ENCODE peak calls at places on chromosomes 12 and 14, in four cellular contexts. B is tibial artery, F is BE2C, Q is body of pancreas. N is an unnamed sample. For H3K27me3 and H3K4me1, the result is how much of the 10 kb centered on the place peaks cover.

GRCh38 chr14:34081576-34082136 is 130.8 kb upstream of the EGLN3 start:
- DNase-seq in F (no peak), B (no peak), Q (peak), N (no peak)

GRCh38 chr12:50017653-50018052 is 7.6 kb downstream of the RACGAP1 start:
- DNase-seq in F (no peak), B (no peak), Q (no peak), N (no peak)

GRCh38 chr12:48029811-48030650 is 25.8 kb upstream of the COL2A1 start:
- DNase-seq in B (no peak), F (no peak), Q (no peak), N (no peak)

GRCh38 chr12:50242751-50243191 is 40.5 kb downstream of the LIMA1 start:
- DNase-seq in B (no peak), Q (no peak), F (no peak), N (no peak)

GRCh38 chr14:72808564-72808963 is 85.3 kb downstream of the DPF3 start:
- DNase-seq in Q (no peak), F (no peak), B (no peak), N (no peak)

GRCh38 chr12:115172521-115172920 is 488.5 kb upstream of the TBX3 start:
- DNase-seq in Q (no peak), F (no peak), B (no peak), N (no peak)

GRCh38 chr12:64900540-64900939 is 76.1 kb downstream of the TBC1D30 start:
- DNase-seq in B (no peak), F (no peak), Q (no peak), N (no peak)

GRCh38 chr14:87944987-87945604 is 47.9 kb downstream of the GALC start:
- DNase-seq in Q (no peak), F (no peak), B (no peak), N (no peak)

GRCh38 chr12:52634266-52635056 is 16.1 kb upstream of the KRT73 start:
- DNase-seq in B (peak), F (no peak), Q (peak), N (peak)

GRCh38 chr14:96251656-96252155 is 4.3 kb upstream of the BDKRB1 start:
- DNase-seq in F (no peak), Q (no peak), B (no peak), N (no peak)

GRCh38 chr12:106080111-106080732 is 58.5 kb downstream of the NUAK1 start:
- DNase-seq in B (peak), Q (no peak), F (no peak), N (peak)

GRCh38 chr14:85572021-85572420 is 42.1 kb downstream of the FLRT2 start:
- DNase-seq in F (no peak), Q (no peak), B (no peak), N (no peak)

GRCh38 chr14:36027354-36027753 is 149.2 kb downstream of the PTCSC3 start:
- DNase-seq in F (no peak), Q (no peak), B (no peak), N (no peak)

GRCh38 chr14:103547941-103548462 is 14.5 kb downstream of the BAG5 start:
- DNase-seq in Q (peak), F (peak), B (peak), N (no peak)

GRCh38 chr12:49828143-49829091 is at the start of gene NCKAP5L:
- DNase-seq in B (peak), F (peak), Q (peak), N (peak)

GRCh38 chr12:77816196-77816595 is 14.5 kb upstream of the NAV3 start:
- DNase-seq in F (no peak), B (no peak), Q (no peak), N (no peak)

GRCh38 chr12:12387521-12387920 is 30.6 kb downstream of the BORCS5 start:
- DNase-seq in Q (no peak), B (no peak), F (no peak), N (no peak)

GRCh38 chr12:16583991-16584745 is 21.8 kb downstream of the LMO3 start:
- DNase-seq in F (no peak), B (no peak), Q (no peak), N (no peak)

GRCh38 chr12:97308576-97309198 is 153.9 kb upstream of the RMST start:
- DNase-seq in F (peak), Q (no peak), B (no peak), N (no peak)

GRCh38 chr14:52694761-52695480 is 437 bp downstream of the ERO1A start:
- DNase-seq in F (peak), B (peak), Q (peak), N (peak)

GRCh38 chr14:102910442-102910841 is 12.0 kb upstream of the AMN start:
- DNase-seq in B (peak), F (no peak), Q (no peak), N (no peak)

GRCh38 chr12:12503384-12504078 is 59.1 kb downstream of the DUSP16 start:
- DNase-seq in Q (no peak), B (no peak), F (no peak), N (no peak)

GRCh38 chr12:56840922-56841321 is 77.8 kb downstream of the HSD17B6 start:
- DNase-seq in Q (no peak), F (no peak), B (no peak), N (no peak)

GRCh38 chr12:89708793-89709156 is at the start of gene ATP2B1:
- DNase-seq in Q (peak), B (peak), F (peak), N (peak)

GRCh38 chr12:14418526-14418925 is 53.0 kb downstream of the ATF7IP start:
- DNase-seq in Q (no peak), B (no peak), F (no peak), N (no peak)

GRCh38 chr12:108629824-108630476 is 3.7 kb downstream of the SELPLG start:
- DNase-seq in B (no peak), F (no peak), Q (no peak), N (no peak)

DNA sequence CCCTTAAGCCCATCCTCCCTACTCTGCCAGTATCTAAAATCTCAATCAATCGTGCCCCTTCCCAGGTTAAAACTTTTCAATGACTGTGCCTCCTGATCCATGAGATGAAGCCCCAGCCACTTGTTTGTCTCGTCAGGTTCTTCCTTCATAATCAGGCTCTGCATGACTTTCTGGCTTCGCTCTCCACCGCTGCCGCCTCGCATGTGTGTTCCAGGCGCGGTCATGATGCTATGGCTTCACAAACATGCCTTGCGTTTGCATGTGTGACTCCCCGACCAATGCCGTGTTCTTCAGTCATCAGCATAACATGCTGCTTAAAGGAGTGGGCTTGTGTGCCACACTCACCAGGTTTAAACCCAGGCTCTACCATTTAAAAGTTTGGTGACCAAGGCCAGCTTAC is 5.0 kb upstream of the C1RL start:
- DNase-seq in F (no peak), B (peak), Q (no peak), N (no peak)
- H3K27me3 ChIP-seq in F (under half), B (under half), Q (under half), N (under half)

GRCh38 chr14:49619730-49620129 is 696 bp downstream of the RPL36AL start:
- DNase-seq in Q (no peak), B (no peak), F (no peak), N (no peak)
- H3K4me1 ChIP-seq in Q (under half), B (under half), F (under half), N (under half)

GRCh38 chr12:132610896-132611602 is 667 bp upstream of the LRCOL1 start:
- DNase-seq in B (no peak), Q (no peak), F (no peak), N (no peak)

GRCh38 chr12:132611620-132612019 is 1.2 kb upstream of the LRCOL1 start:
- DNase-seq in B (no peak), Q (no peak), F (no peak), N (no peak)

GRCh38 chr12:132606927-132607326 is 3.5 kb downstream of the LRCOL1 start:
- DNase-seq in B (no peak), Q (no peak), F (no peak), N (no peak)

GRCh38 chr12:132608231-132609171 is 1.9 kb downstream of the LRCOL1 start:
- DNase-seq in B (no peak), F (no peak), Q (no peak), N (no peak)

DNA sequence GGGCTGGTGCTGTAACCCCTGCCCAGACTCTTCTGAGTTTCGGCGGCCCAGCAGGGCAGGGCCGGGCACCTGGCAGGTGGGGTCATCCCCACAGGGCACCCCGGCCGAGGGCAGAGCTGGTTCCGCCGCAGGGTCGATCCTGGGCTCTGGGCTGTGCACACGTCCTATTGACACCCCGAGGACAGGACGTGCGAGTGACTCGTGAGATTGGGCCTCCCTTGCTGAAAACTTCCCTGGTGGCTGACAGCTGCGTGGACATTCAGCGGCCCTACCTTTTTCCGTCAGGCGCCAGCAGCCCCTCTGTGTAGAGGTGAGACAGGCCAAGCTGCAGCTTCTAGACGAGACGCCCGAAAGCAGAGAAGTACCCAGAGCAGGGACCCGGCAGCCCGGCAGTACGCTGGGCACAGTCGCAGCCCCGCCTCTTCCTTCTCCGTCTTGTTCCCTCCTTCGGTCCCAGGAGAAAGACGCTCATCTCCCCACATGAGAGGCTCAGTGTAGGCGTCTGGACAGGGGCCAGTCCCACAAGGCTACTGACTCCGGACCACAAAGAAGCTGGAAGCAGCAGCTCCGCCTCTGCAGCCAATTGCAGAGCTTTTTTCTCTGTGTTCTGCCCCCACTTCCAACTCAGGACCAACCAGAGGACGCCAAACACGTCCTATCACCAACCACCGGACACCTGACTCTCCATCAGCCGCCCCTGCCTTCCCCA is at the start of gene LRCOL1:
- DNase-seq in F (no peak), Q (peak), B (no peak), N (no peak)
- H3K27me3 ChIP-seq in F (half or more), Q (under half), B (under half), N (half or more)

GRCh38 chr12:113118142-113118541 is 17.4 kb downstream of the RASAL1 start:
- DNase-seq in F (no peak), B (no peak), Q (no peak), N (no peak)
- H3K4me1 ChIP-seq in F (under half), B (under half), Q (under half), N (under half)

GRCh38 chr12:2039034-2039433 is 13.8 kb upstream of the CACNA1C start:
- DNase-seq in B (no peak), Q (no peak), F (no peak), N (no peak)
- H3K27me3 ChIP-seq in B (under half), Q (under half), F (under half), N (under half)

GRCh38 chr14:105045710-105046326 is 19.4 kb downstream of the GPR132 start:
- DNase-seq in B (peak), F (peak), Q (peak), N (peak)

GRCh38 chr14:105047283-105048016 is 17.8 kb downstream of the GPR132 start:
- DNase-seq in F (no peak), Q (no peak), B (no peak), N (no peak)

GRCh38 chr14:105043656-105044055 is 21.6 kb downstream of the GPR132 start:
- DNase-seq in F (no peak), Q (no peak), B (no peak), N (no peak)

GRCh38 chr14:105049753-105050550 is 15.3 kb downstream of the GPR132 start:
- DNase-seq in B (no peak), F (no peak), Q (no peak), N (no peak)

GRCh38 chr14:105046891-105047282 is 18.3 kb downstream of the GPR132 start:
- DNase-seq in B (no peak), F (no peak), Q (no peak), N (no peak)
- H3K4me1 ChIP-seq in B (under half), F (under half), Q (under half), N (under half)

GRCh38 chr12:39064712-39065111 is 159.3 kb upstream of the CPNE8 start:
- DNase-seq in F (no peak), Q (no peak), B (no peak), N (no peak)

GRCh38 chr12:39065455-39065854 is 160.1 kb upstream of the CPNE8 start:
- DNase-seq in Q (no peak), B (no peak), F (no peak), N (no peak)

GRCh38 chr12:39062266-39062996 is 157.0 kb upstream of the CPNE8 start:
- DNase-seq in B (no peak), F (no peak), Q (no peak), N (no peak)

DNA sequence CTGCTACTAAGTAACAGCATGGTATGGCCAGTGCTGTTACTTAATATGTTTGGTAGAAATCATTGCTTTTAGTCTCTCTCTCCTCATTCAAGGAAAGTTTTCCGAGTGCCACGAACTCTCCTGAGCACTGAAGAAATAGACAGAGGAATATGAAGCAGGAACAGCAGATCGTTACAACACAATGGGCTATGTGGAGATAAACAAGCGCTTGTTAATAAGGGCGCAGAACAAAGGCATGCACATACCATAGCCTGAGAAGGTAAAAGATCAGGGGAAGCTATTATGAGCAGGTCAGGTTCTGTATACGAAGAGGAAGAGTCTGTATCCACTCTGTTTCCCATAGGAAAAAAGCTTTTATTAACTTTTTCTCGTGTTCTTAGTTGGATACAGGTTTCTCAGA is 156.2 kb upstream of the CPNE8 start:
- DNase-seq in Q (no peak), F (no peak), B (no peak), N (no peak)
- H3K27me3 ChIP-seq in Q (under half), F (under half), B (under half), N (under half)

GRCh38 chr14:58836303-58836702 is 198.5 kb downstream of the DACT1 start:
- DNase-seq in F (no peak), Q (no peak), B (no peak), N (no peak)
- H3K4me1 ChIP-seq in F (under half), Q (under half), B (under half), N (under half)

GRCh38 chr14:63046339-63047268 is 1.3 kb upstream of the KCNH5 start:
- DNase-seq in Q (no peak), F (no peak), B (no peak), N (no peak)
- H3K27me3 ChIP-seq in Q (under half), F (under half), B (under half), N (under half)

GRCh38 chr14:49997991-49998390 is 105.1 kb downstream of the ARF6 start:
- DNase-seq in Q (no peak), B (no peak), F (no peak), N (peak)
- H3K4me1 ChIP-seq in Q (under half), B (half or more), F (under half), N (under half)